ENCODE peak calls at places on chromosomes 3 and 15, in seven cellular contexts. One of them, this sample, is unnamed.

GRCh38 chr15:57610130-57610529 is 18.4 kb downstream of the MYZAP start:
- DNase-seq in ovary: peak; percentile 84
- DNase-seq in colonic mucosa: peak; percentile 85
- DNase-seq in effector memory CD4-positive, alpha-beta T cell: no peak
- DNase-seq in IMR-90: peak; percentile 50
- DNase-seq in left ventricle myocardium inferior: peak; percentile 73
- DNase-seq in heart left ventricle: peak; percentile 77
- DNase-seq in this sample: no peak

GRCh38 chr15:80934761-80935221 is 54.8 kb downstream of the MESD start:
- DNase-seq in ovary: no peak
- DNase-seq in colonic mucosa: no peak
- DNase-seq in effector memory CD4-positive, alpha-beta T cell: no peak
- DNase-seq in IMR-90: peak; percentile 74
- DNase-seq in left ventricle myocardium inferior: no peak
- DNase-seq in heart left ventricle: no peak
- DNase-seq in this sample: no peak

GRCh38 chr3:112755845-112756671 is 90.6 kb downstream of the CD200R1L start:
- DNase-seq in ovary: no peak
- DNase-seq in colonic mucosa: no peak
- DNase-seq in effector memory CD4-positive, alpha-beta T cell: no peak
- DNase-seq in IMR-90: no peak
- DNase-seq in left ventricle myocardium inferior: no peak
- DNase-seq in heart left ventricle: no peak
- DNase-seq in this sample: no peak

GRCh38 chr3:25339220-25339619 is 88.8 kb upstream of the RARB start:
- DNase-seq in ovary: no peak
- DNase-seq in colonic mucosa: no peak
- DNase-seq in effector memory CD4-positive, alpha-beta T cell: no peak
- DNase-seq in IMR-90: no peak
- DNase-seq in left ventricle myocardium inferior: no peak
- DNase-seq in heart left ventricle: no peak
- DNase-seq in this sample: no peak

GRCh38 chr15:69623521-69624513 is 171.2 kb downstream of the RPLP1 start:
- DNase-seq in ovary: no peak
- DNase-seq in colonic mucosa: peak; percentile 35
- DNase-seq in effector memory CD4-positive, alpha-beta T cell: no peak
- DNase-seq in IMR-90: no peak
- DNase-seq in left ventricle myocardium inferior: no peak
- DNase-seq in heart left ventricle: no peak
- DNase-seq in this sample: no peak

GRCh38 chr15:100131321-100132224 is 210.2 kb downstream of the ADAMTS17 start:
- DNase-seq in ovary: no peak
- DNase-seq in colonic mucosa: no peak
- DNase-seq in effector memory CD4-positive, alpha-beta T cell: no peak
- DNase-seq in IMR-90: peak; percentile 39
- DNase-seq in left ventricle myocardium inferior: peak; percentile 68
- DNase-seq in heart left ventricle: peak; percentile 71
- DNase-seq in this sample: no peak

GRCh38 chr3:30438121-30438520 is 168.3 kb upstream of the TGFBR2 start:
- DNase-seq in ovary: no peak
- DNase-seq in colonic mucosa: no peak
- DNase-seq in effector memory CD4-positive, alpha-beta T cell: no peak
- DNase-seq in IMR-90: no peak
- DNase-seq in left ventricle myocardium inferior: no peak
- DNase-seq in heart left ventricle: no peak
- DNase-seq in this sample: no peak

GRCh38 chr3:66763294-66763693 is 234.8 kb upstream of the KBTBD8 start:
- DNase-seq in ovary: no peak
- DNase-seq in colonic mucosa: peak; percentile 19
- DNase-seq in effector memory CD4-positive, alpha-beta T cell: no peak
- DNase-seq in IMR-90: peak; percentile 90
- DNase-seq in left ventricle myocardium inferior: no peak
- DNase-seq in heart left ventricle: no peak
- DNase-seq in this sample: peak; percentile 29

GRCh38 chr3:54954019-54954418 is 26.2 kb upstream of the LRTM1 start:
- DNase-seq in ovary: no peak
- DNase-seq in colonic mucosa: no peak
- DNase-seq in effector memory CD4-positive, alpha-beta T cell: no peak
- DNase-seq in IMR-90: peak; percentile 92
- DNase-seq in left ventricle myocardium inferior: no peak
- DNase-seq in heart left ventricle: no peak
- DNase-seq in this sample: no peak

GRCh38 chr3:177058647-177059046 is 138.6 kb downstream of the TBL1XR1 start:
- DNase-seq in ovary: no peak
- DNase-seq in colonic mucosa: no peak
- DNase-seq in effector memory CD4-positive, alpha-beta T cell: no peak
- DNase-seq in IMR-90: no peak
- DNase-seq in left ventricle myocardium inferior: no peak
- DNase-seq in heart left ventricle: no peak
- DNase-seq in this sample: no peak

GRCh38 chr3:177062052-177062732 is 135.1 kb downstream of the TBL1XR1 start:
- DNase-seq in ovary: no peak
- DNase-seq in colonic mucosa: no peak
- DNase-seq in effector memory CD4-positive, alpha-beta T cell: no peak
- DNase-seq in IMR-90: peak; percentile 25
- DNase-seq in left ventricle myocardium inferior: no peak
- DNase-seq in heart left ventricle: no peak
- DNase-seq in this sample: no peak

GRCh38 chr3:177060492-177060891 is 136.8 kb downstream of the TBL1XR1 start:
- DNase-seq in ovary: no peak
- DNase-seq in colonic mucosa: no peak
- DNase-seq in effector memory CD4-positive, alpha-beta T cell: no peak
- DNase-seq in IMR-90: no peak
- DNase-seq in left ventricle myocardium inferior: no peak
- DNase-seq in heart left ventricle: no peak
- DNase-seq in this sample: no peak

GRCh38 chr3:177057768-177058167 is 139.5 kb downstream of the TBL1XR1 start:
- DNase-seq in ovary: no peak
- DNase-seq in colonic mucosa: no peak
- DNase-seq in effector memory CD4-positive, alpha-beta T cell: no peak
- DNase-seq in IMR-90: peak; percentile 24
- DNase-seq in left ventricle myocardium inferior: no peak
- DNase-seq in heart left ventricle: no peak
- DNase-seq in this sample: no peak

GRCh38 chr3:177061382-177061781 is 135.9 kb downstream of the TBL1XR1 start:
- DNase-seq in ovary: no peak
- DNase-seq in colonic mucosa: no peak
- DNase-seq in effector memory CD4-positive, alpha-beta T cell: no peak
- DNase-seq in IMR-90: no peak
- DNase-seq in left ventricle myocardium inferior: no peak
- DNase-seq in heart left ventricle: no peak
- DNase-seq in this sample: no peak
- H3K27ac ChIP-seq in ovary: no peak overlapping the region
- H3K27ac ChIP-seq in colonic mucosa: no peak overlapping the region
- H3K27ac ChIP-seq in effector memory CD4-positive, alpha-beta T cell: no peak overlapping the region
- H3K27ac ChIP-seq in IMR-90: no peak overlapping the region
- H3K27ac ChIP-seq in left ventricle myocardium inferior: peak overlapping the region; percentile 25
- H3K27ac ChIP-seq in heart left ventricle: no peak overlapping the region
- H3K27ac ChIP-seq in this sample: no peak overlapping the region

DNA sequence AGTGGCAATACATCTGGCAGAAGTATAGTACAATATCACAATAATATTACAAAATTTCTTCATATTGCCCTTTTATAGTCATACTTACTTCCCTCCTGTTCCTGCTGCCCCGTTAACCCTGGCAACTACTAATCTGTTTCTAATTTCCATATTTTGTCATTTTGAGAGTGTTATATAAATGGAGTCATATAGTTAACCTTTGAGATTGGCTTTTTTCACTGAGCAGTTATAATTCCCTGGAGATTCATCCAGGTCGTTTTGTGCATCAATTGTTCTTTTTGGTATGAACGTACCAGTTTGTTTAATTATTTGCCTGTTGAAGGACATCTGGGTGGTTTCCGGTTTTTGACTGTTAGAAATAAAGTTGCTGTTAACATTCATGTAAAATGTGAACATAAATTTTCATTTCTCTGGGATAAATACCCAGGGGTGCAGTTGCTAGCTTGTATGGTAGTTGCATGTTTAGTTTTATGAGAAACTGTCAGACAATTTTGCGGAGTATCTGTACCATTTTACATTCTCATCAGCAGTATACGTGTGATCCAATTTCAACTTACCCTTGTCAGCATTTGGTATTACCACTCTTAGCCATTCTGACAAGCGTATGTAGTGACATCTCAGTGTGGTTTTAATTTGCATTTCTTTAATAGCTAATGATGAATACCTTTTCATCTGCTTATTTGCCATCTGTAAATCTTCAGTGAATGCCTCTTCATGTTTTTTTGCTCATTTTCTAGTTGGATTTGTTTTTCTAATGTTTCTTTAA is 32.2 kb upstream of the IL20RB start:
- DNase-seq in ovary: no peak
- DNase-seq in colonic mucosa: no peak
- DNase-seq in effector memory CD4-positive, alpha-beta T cell: no peak
- DNase-seq in IMR-90: no peak
- DNase-seq in left ventricle myocardium inferior: no peak
- DNase-seq in heart left ventricle: no peak
- DNase-seq in this sample: no peak
- H3K4me3 ChIP-seq in ovary: no peak overlapping the region
- H3K4me3 ChIP-seq in colonic mucosa: no peak overlapping the region
- H3K4me3 ChIP-seq in effector memory CD4-positive, alpha-beta T cell: no peak overlapping the region
- H3K4me3 ChIP-seq in IMR-90: no peak overlapping the region
- H3K4me3 ChIP-seq in left ventricle myocardium inferior: no peak overlapping the region
- H3K4me3 ChIP-seq in heart left ventricle: no peak overlapping the region
- H3K4me3 ChIP-seq in this sample: no peak overlapping the region

GRCh38 chr15:44295909-44296420 is 7.4 kb downstream of the GOLM2 start:
- DNase-seq in ovary: no peak
- DNase-seq in colonic mucosa: no peak
- DNase-seq in effector memory CD4-positive, alpha-beta T cell: no peak
- DNase-seq in IMR-90: peak; percentile 45
- DNase-seq in left ventricle myocardium inferior: no peak
- DNase-seq in heart left ventricle: no peak
- DNase-seq in this sample: no peak
- H3K27ac ChIP-seq in ovary: no peak overlapping the region
- H3K27ac ChIP-seq in colonic mucosa: peak overlapping the region; percentile 81
- H3K27ac ChIP-seq in effector memory CD4-positive, alpha-beta T cell: no peak overlapping the region
- H3K27ac ChIP-seq in IMR-90: no peak overlapping the region
- H3K27ac ChIP-seq in left ventricle myocardium inferior: no peak overlapping the region
- H3K27ac ChIP-seq in heart left ventricle: no peak overlapping the region
- H3K27ac ChIP-seq in this sample: no peak overlapping the region

DNA sequence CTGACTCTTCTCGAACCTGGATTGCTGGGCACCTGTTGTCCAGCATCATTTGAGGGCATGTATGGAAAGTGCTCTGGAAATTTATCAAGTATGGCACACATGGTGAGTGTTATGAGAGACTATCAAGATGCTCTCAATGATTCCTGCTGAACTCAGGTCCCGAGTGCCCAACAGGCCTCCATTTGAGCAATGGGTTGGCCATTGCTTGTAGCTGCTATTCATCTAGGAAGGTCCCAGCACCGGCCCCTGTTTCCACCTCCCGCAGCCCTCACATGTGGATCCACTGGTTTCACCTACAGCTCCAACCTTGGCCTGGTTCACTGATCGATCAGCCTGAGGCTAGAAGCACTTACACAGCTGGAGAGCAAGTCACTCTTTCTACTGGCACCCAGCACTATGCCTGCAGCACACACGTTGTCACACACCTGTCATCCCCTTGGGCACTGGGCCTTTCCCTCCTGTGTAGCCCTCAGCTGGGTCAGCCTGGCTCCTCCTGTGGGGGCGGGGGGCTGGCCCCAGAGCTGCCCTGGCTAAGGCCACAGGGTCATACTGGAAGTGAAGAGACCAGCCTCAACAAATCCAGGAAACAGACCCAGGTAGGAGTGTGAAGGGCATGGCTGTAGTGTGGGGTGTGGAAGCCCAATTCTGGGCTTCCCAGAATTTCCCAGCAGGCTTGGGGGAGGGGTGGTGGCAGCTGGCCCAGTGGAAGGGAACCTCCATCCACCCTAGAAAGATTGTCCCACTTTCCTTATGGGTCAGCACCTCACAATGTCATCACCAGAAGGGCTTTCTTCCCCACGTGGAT is 41.7 kb upstream of the SMAD3 start:
- DNase-seq in ovary: peak; percentile 54
- DNase-seq in colonic mucosa: no peak
- DNase-seq in effector memory CD4-positive, alpha-beta T cell: no peak
- DNase-seq in IMR-90: no peak
- DNase-seq in left ventricle myocardium inferior: no peak
- DNase-seq in heart left ventricle: no peak
- DNase-seq in this sample: no peak
- H3K4me3 ChIP-seq in ovary: no peak overlapping the region
- H3K4me3 ChIP-seq in colonic mucosa: no peak overlapping the region
- H3K4me3 ChIP-seq in effector memory CD4-positive, alpha-beta T cell: no peak overlapping the region
- H3K4me3 ChIP-seq in IMR-90: no peak overlapping the region
- H3K4me3 ChIP-seq in left ventricle myocardium inferior: no peak overlapping the region
- H3K4me3 ChIP-seq in heart left ventricle: no peak overlapping the region
- H3K4me3 ChIP-seq in this sample: no peak overlapping the region

GRCh38 chr3:94345101-94345500 is 282.2 kb downstream of the NSUN3 start:
- DNase-seq in ovary: no peak
- DNase-seq in colonic mucosa: no peak
- DNase-seq in effector memory CD4-positive, alpha-beta T cell: no peak
- DNase-seq in IMR-90: no peak
- DNase-seq in left ventricle myocardium inferior: no peak
- DNase-seq in heart left ventricle: no peak
- DNase-seq in this sample: no peak
- H3K27ac ChIP-seq in ovary: no peak overlapping the region
- H3K27ac ChIP-seq in colonic mucosa: no peak overlapping the region
- H3K27ac ChIP-seq in effector memory CD4-positive, alpha-beta T cell: no peak overlapping the region
- H3K27ac ChIP-seq in IMR-90: no peak overlapping the region
- H3K27ac ChIP-seq in left ventricle myocardium inferior: no peak overlapping the region
- H3K27ac ChIP-seq in heart left ventricle: no peak overlapping the region
- H3K27ac ChIP-seq in this sample: no peak overlapping the region

GRCh38 chr3:122082357-122082756 is 27.2 kb downstream of the CD86 start:
- DNase-seq in ovary: no peak
- DNase-seq in colonic mucosa: no peak
- DNase-seq in effector memory CD4-positive, alpha-beta T cell: no peak
- DNase-seq in IMR-90: no peak
- DNase-seq in left ventricle myocardium inferior: no peak
- DNase-seq in heart left ventricle: no peak
- DNase-seq in this sample: no peak

GRCh38 chr3:122081543-122081942 is 26.4 kb downstream of the CD86 start:
- DNase-seq in ovary: no peak
- DNase-seq in colonic mucosa: no peak
- DNase-seq in effector memory CD4-positive, alpha-beta T cell: no peak
- DNase-seq in IMR-90: no peak
- DNase-seq in left ventricle myocardium inferior: no peak
- DNase-seq in heart left ventricle: no peak
- DNase-seq in this sample: no peak

GRCh38 chr3:122079524-122079923 is 24.4 kb downstream of the CD86 start:
- DNase-seq in ovary: no peak
- DNase-seq in colonic mucosa: no peak
- DNase-seq in effector memory CD4-positive, alpha-beta T cell: no peak
- DNase-seq in IMR-90: no peak
- DNase-seq in left ventricle myocardium inferior: no peak
- DNase-seq in heart left ventricle: no peak
- DNase-seq in this sample: no peak

GRCh38 chr3:122078235-122078935 is 23.2 kb downstream of the CD86 start:
- DNase-seq in ovary: no peak
- DNase-seq in colonic mucosa: no peak
- DNase-seq in effector memory CD4-positive, alpha-beta T cell: no peak
- DNase-seq in IMR-90: no peak
- DNase-seq in left ventricle myocardium inferior: no peak
- DNase-seq in heart left ventricle: no peak
- DNase-seq in this sample: no peak

GRCh38 chr3:122080188-122080587 is 25.0 kb downstream of the CD86 start:
- DNase-seq in ovary: no peak
- DNase-seq in colonic mucosa: no peak
- DNase-seq in effector memory CD4-positive, alpha-beta T cell: no peak
- DNase-seq in IMR-90: no peak
- DNase-seq in left ventricle myocardium inferior: no peak
- DNase-seq in heart left ventricle: no peak
- DNase-seq in this sample: no peak
- H3K4me3 ChIP-seq in ovary: no peak overlapping the region
- H3K4me3 ChIP-seq in colonic mucosa: no peak overlapping the region
- H3K4me3 ChIP-seq in effector memory CD4-positive, alpha-beta T cell: no peak overlapping the region
- H3K4me3 ChIP-seq in IMR-90: no peak overlapping the region
- H3K4me3 ChIP-seq in left ventricle myocardium inferior: no peak overlapping the region
- H3K4me3 ChIP-seq in heart left ventricle: no peak overlapping the region
- H3K4me3 ChIP-seq in this sample: no peak overlapping the region

GRCh38 chr3:195443391-195443989 is 670 bp upstream of the ACAP2 start:
- DNase-seq in ovary: no peak
- DNase-seq in colonic mucosa: no peak
- DNase-seq in effector memory CD4-positive, alpha-beta T cell: no peak
- DNase-seq in IMR-90: no peak
- DNase-seq in left ventricle myocardium inferior: no peak
- DNase-seq in heart left ventricle: no peak
- DNase-seq in this sample: no peak
- H3K27ac ChIP-seq in ovary: no peak overlapping the region
- H3K27ac ChIP-seq in colonic mucosa: peak overlapping the region; percentile 45
- H3K27ac ChIP-seq in effector memory CD4-positive, alpha-beta T cell: peak overlapping the region; percentile 40
- H3K27ac ChIP-seq in IMR-90: peak overlapping the region; percentile 49
- H3K27ac ChIP-seq in left ventricle myocardium inferior: peak overlapping the region; percentile 81
- H3K27ac ChIP-seq in heart left ventricle: peak overlapping the region; percentile 58
- H3K27ac ChIP-seq in this sample: peak overlapping the region; percentile 45